ENCODE peak calls at places on chromosomes 13 and 19, in six cellular contexts. One of them, this sample, is unnamed.

GRCh38 chr19:39870171-39870971 is 24.2 kb upstream of the FBL start:
- DNase-seq in HCT116: no peak
- DNase-seq in A673: no peak
- DNase-seq in H1: peak
- DNase-seq in BJ: no peak
- DNase-seq in tibial artery: no peak
- DNase-seq in this sample: no peak

GRCh38 chr13:113172419-113172926 is 14.0 kb downstream of the PROZ start:
- DNase-seq in HCT116: no peak
- DNase-seq in A673: no peak
- DNase-seq in H1: no peak
- DNase-seq in BJ: no peak
- DNase-seq in tibial artery: no peak
- DNase-seq in this sample: no peak

GRCh38 chr19:50495020-50495531 is 15.9 kb downstream of the JOSD2 start:
- DNase-seq in HCT116: no peak
- DNase-seq in A673: no peak
- DNase-seq in H1: no peak
- DNase-seq in BJ: no peak
- DNase-seq in tibial artery: no peak
- DNase-seq in this sample: no peak

GRCh38 chr19:48064509-48064908 is 20.6 kb upstream of the CABP5 start:
- DNase-seq in HCT116: no peak
- DNase-seq in A673: no peak
- DNase-seq in H1: no peak
- DNase-seq in BJ: no peak
- DNase-seq in tibial artery: no peak
- DNase-seq in this sample: peak

GRCh38 chr13:113164492-113164891 is 6.0 kb downstream of the PROZ start:
- DNase-seq in HCT116: no peak
- DNase-seq in A673: no peak
- DNase-seq in H1: no peak
- DNase-seq in BJ: no peak
- DNase-seq in tibial artery: no peak
- DNase-seq in this sample: no peak

GRCh38 chr19:41353466-41354342 is at the start of gene TGFB1:
- DNase-seq in HCT116: peak
- DNase-seq in A673: peak
- DNase-seq in H1: peak
- DNase-seq in BJ: peak
- DNase-seq in tibial artery: peak
- DNase-seq in this sample: no peak

GRCh38 chr19:2239771-2240770 is 3.4 kb downstream of the SF3A2 start:
- DNase-seq in HCT116: no peak
- DNase-seq in A673: no peak
- DNase-seq in H1: no peak
- DNase-seq in BJ: no peak
- DNase-seq in tibial artery: no peak
- DNase-seq in this sample: no peak

GRCh38 chr13:45863716-45864590 is 12.4 kb upstream of the SIAH3 start:
- DNase-seq in HCT116: no peak
- DNase-seq in A673: no peak
- DNase-seq in H1: no peak
- DNase-seq in BJ: no peak
- DNase-seq in tibial artery: no peak
- DNase-seq in this sample: no peak

GRCh38 chr19:33804021-33804799 is 7.5 kb downstream of the KCTD15 start:
- DNase-seq in HCT116: no peak
- DNase-seq in A673: no peak
- DNase-seq in H1: no peak
- DNase-seq in BJ: no peak
- DNase-seq in tibial artery: peak
- DNase-seq in this sample: no peak

GRCh38 chr13:112355274-112355843 is 20.8 kb upstream of the SPACA7 start:
- DNase-seq in HCT116: no peak
- DNase-seq in A673: no peak
- DNase-seq in H1: no peak
- DNase-seq in BJ: no peak
- DNase-seq in tibial artery: no peak
- DNase-seq in this sample: no peak

GRCh38 chr19:12379732-12380443 is 14.4 kb upstream of the ZNF442 start:
- DNase-seq in HCT116: no peak
- DNase-seq in A673: no peak
- DNase-seq in H1: no peak
- DNase-seq in BJ: no peak
- DNase-seq in tibial artery: no peak
- DNase-seq in this sample: no peak

GRCh38 chr19:13847033-13847899 is 29.7 kb upstream of the NANOS3 start:
- DNase-seq in HCT116: peak
- DNase-seq in A673: peak
- DNase-seq in H1: peak
- DNase-seq in BJ: no peak
- DNase-seq in tibial artery: peak
- DNase-seq in this sample: no peak

GRCh38 chr19:40392894-40393517 is 3.0 kb upstream of the HIPK4 start:
- DNase-seq in HCT116: peak
- DNase-seq in A673: no peak
- DNase-seq in H1: no peak
- DNase-seq in BJ: no peak
- DNase-seq in tibial artery: no peak
- DNase-seq in this sample: no peak

GRCh38 chr13:48853381-48854102 is 122.2 kb upstream of the FNDC3A start:
- DNase-seq in HCT116: no peak
- DNase-seq in A673: no peak
- DNase-seq in H1: no peak
- DNase-seq in BJ: no peak
- DNase-seq in tibial artery: no peak
- DNase-seq in this sample: no peak

DNA sequence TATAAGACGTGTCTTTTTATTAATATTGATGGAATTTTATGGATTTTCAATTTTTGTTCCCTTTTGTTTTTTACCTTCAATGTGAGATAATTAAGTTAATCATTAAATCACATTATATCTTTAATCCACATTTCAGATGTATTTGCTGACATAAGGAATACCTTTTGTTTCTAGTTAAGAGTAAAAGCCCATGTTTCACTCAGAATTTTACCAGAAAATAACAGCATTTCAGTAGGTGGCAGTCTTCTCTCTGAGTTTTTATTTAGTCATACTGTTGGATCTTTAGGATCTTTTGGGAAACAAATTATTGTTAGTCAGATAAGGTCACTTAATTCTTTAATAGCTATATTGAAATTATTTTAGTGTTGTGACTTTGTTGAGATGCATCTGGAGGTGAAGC is 67.9 kb downstream of the NDFIP2 start:
- DNase-seq in HCT116: no peak
- DNase-seq in A673: peak
- DNase-seq in H1: no peak
- DNase-seq in BJ: no peak
- DNase-seq in tibial artery: no peak
- DNase-seq in this sample: no peak
- TF ChIP-seq CTCF in HCT116: peak
- TF ChIP-seq CTCF in A673: peak
- TF ChIP-seq CTCF in H1: no peak
- TF ChIP-seq CTCF in BJ: peak
- TF ChIP-seq CTCF in tibial artery: no peak
- TF ChIP-seq CTCF in this sample: no peak

DNA sequence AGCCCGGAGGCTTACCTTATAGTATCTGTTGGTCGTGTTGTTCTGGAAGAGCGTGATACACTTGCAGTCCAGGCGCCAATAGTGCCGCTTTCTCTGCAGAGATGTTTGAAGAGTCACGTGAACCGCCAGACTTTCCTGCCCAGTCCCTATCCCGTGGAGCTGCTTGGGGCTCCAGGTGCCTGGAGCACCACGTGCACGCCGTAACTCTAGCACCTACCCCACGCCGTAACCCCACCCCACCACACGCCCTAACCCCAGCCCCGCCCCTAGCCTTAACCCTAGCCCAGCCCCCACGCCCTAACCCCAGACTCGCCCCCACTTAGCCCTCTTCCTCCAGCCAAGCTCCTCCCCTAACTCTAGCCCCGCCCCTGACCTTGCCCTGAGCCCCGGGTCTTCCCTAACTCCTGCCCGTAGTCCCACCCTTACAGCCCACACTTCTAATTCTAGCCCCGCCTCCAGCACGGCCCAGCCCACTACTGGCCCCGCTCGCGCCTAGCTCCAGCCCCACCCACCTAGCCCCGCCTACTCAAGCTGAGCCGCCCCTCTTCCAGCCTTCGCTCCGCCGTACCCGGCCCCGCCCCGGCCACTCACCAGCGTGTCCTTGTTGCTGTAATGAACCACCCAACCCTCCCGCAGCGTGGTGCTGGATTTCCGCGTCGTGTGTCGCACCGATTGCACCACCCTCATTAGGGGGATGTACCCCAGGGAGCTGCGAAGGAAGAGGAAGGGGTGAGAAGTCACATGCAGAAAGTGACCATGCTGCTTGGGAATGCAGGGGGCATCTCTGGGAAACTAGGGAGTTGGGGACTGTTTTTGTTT is 19.6 kb downstream of the PRKD2 start:
- DNase-seq in HCT116: peak
- DNase-seq in A673: peak
- DNase-seq in H1: peak
- DNase-seq in BJ: peak
- DNase-seq in tibial artery: peak
- DNase-seq in this sample: no peak
- H3K4me3 ChIP-seq in HCT116: peak
- H3K4me3 ChIP-seq in A673: peak
- H3K4me3 ChIP-seq in H1: peak
- H3K4me3 ChIP-seq in BJ: no peak
- H3K4me3 ChIP-seq in tibial artery: peak
- H3K4me3 ChIP-seq in this sample: no peak

DNA sequence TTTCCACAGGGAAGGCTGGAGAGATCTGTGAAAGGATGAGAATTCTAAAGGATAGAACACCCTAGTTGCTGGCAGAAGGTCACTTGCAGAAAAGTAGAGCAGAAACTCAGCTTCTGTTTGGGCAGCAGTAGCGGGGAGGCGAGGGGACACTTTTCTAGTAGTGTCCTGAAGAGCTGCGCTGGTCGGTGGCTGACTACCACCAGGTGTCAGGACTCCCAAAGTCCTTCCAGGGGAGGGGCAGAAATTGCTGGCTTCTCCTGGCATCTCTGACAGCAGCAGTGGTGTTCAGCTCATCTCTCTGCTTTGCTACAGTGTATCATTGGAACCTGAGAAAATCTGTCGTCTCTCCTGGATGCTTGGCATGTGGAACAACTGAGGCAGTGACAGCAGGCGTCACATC is 120.9 kb downstream of the ZDHHC20 start:
- DNase-seq in HCT116: no peak
- DNase-seq in A673: no peak
- DNase-seq in H1: no peak
- DNase-seq in BJ: no peak
- DNase-seq in tibial artery: no peak
- DNase-seq in this sample: no peak
- TF ChIP-seq CTCF in HCT116: peak
- TF ChIP-seq CTCF in A673: no peak
- TF ChIP-seq CTCF in H1: peak
- TF ChIP-seq CTCF in BJ: no peak
- TF ChIP-seq CTCF in tibial artery: no peak
- TF ChIP-seq CTCF in this sample: no peak

GRCh38 chr19:22832031-22832762 is at the start of gene ZNF723:
- DNase-seq in HCT116: no peak
- DNase-seq in A673: no peak
- DNase-seq in H1: no peak
- DNase-seq in BJ: no peak
- DNase-seq in tibial artery: no peak
- DNase-seq in this sample: no peak

GRCh38 chr19:22831211-22831610 is 880 bp upstream of the ZNF723 start:
- DNase-seq in HCT116: no peak
- DNase-seq in A673: no peak
- DNase-seq in H1: no peak
- DNase-seq in BJ: no peak
- DNase-seq in tibial artery: no peak
- DNase-seq in this sample: no peak
- H3K4me3 ChIP-seq in HCT116: no peak
- H3K4me3 ChIP-seq in A673: no peak
- H3K4me3 ChIP-seq in H1: no peak
- H3K4me3 ChIP-seq in BJ: no peak
- H3K4me3 ChIP-seq in tibial artery: no peak
- H3K4me3 ChIP-seq in this sample: no peak

GRCh38 chr13:75417647-75418046 is 64.3 kb downstream of the TBC1D4 start:
- DNase-seq in HCT116: no peak
- DNase-seq in A673: no peak
- DNase-seq in H1: no peak
- DNase-seq in BJ: no peak
- DNase-seq in tibial artery: no peak
- DNase-seq in this sample: no peak

GRCh38 chr13:75415720-75416119 is 66.2 kb downstream of the TBC1D4 start:
- DNase-seq in HCT116: no peak
- DNase-seq in A673: peak
- DNase-seq in H1: no peak
- DNase-seq in BJ: peak
- DNase-seq in tibial artery: no peak
- DNase-seq in this sample: peak

GRCh38 chr13:75418186-75418843 is 63.7 kb downstream of the TBC1D4 start:
- DNase-seq in HCT116: no peak
- DNase-seq in A673: no peak
- DNase-seq in H1: no peak
- DNase-seq in BJ: no peak
- DNase-seq in tibial artery: no peak
- DNase-seq in this sample: no peak

GRCh38 chr13:75416327-75417005 is 65.5 kb downstream of the TBC1D4 start:
- DNase-seq in HCT116: no peak
- DNase-seq in A673: no peak
- DNase-seq in H1: no peak
- DNase-seq in BJ: no peak
- DNase-seq in tibial artery: no peak
- DNase-seq in this sample: no peak

DNA sequence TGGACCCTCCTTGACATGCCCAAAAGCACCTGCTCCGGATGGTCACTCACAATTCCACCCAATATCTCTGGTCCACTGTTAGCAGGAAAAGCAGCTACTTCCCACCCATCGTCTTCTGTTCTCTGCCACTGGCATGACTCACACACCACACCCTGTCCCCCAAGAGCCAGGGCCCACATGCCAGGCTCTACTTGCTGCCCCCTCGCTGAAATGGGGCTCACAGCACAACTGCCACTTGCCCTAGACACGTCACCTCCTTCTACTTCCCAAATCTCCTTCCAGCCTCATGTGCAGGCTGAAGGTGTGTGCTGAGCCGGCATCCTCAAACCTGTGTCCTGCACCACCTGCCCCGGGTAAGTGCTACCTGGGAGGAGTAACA is 65.0 kb downstream of the TBC1D4 start:
- DNase-seq in HCT116: no peak
- DNase-seq in A673: no peak
- DNase-seq in H1: no peak
- DNase-seq in BJ: no peak
- DNase-seq in tibial artery: no peak
- DNase-seq in this sample: no peak
- TF ChIP-seq CTCF in HCT116: no peak
- TF ChIP-seq CTCF in A673: no peak
- TF ChIP-seq CTCF in H1: no peak
- TF ChIP-seq CTCF in BJ: no peak
- TF ChIP-seq CTCF in tibial artery: no peak
- TF ChIP-seq CTCF in this sample: no peak

This sample was measured in HFF-Myc.